ENCODE peak calls at places on chromosomes 12 and 14, in four cellular contexts. One of them, this sample, is unnamed.
A peak's percentile ranks its signal among the peaks of the same experiment; 100 is the strongest.

GRCh38 chr12:25788707-25789106 is 169.8 kb upstream of the RASSF8 start:
- DNase-seq in psoas muscle: no peak
- DNase-seq in foreskin fibroblast: no peak
- DNase-seq in NB4: no peak
- DNase-seq in this sample: no peak

GRCh38 chr14:94582851-94583250 is 1.6 kb downstream of the SERPINA5 start:
- DNase-seq in NB4: no peak
- DNase-seq in foreskin fibroblast: no peak
- DNase-seq in psoas muscle: no peak
- DNase-seq in this sample: no peak

GRCh38 chr14:63840981-63841380 is 11.8 kb upstream of the SYNE2 start:
- DNase-seq in NB4: no peak
- DNase-seq in foreskin fibroblast: no peak
- DNase-seq in psoas muscle: no peak
- DNase-seq in this sample: peak; percentile 68

GRCh38 chr12:27733052-27733656 is 22.5 kb downstream of the MRPS35 start:
- DNase-seq in psoas muscle: no peak
- DNase-seq in foreskin fibroblast: peak; percentile 18
- DNase-seq in NB4: peak; percentile 69
- DNase-seq in this sample: no peak

GRCh38 chr14:24798911-24799310 is 164.9 kb upstream of the GZMB start:
- DNase-seq in NB4: no peak
- DNase-seq in psoas muscle: no peak
- DNase-seq in foreskin fibroblast: no peak
- DNase-seq in this sample: no peak

GRCh38 chr12:92629349-92630065 is 73.3 kb upstream of the PLEKHG7 start:
- DNase-seq in psoas muscle: no peak
- DNase-seq in foreskin fibroblast: no peak
- DNase-seq in NB4: no peak
- DNase-seq in this sample: no peak

GRCh38 chr12:109087250-109087649 is 6.0 kb downstream of the ALKBH2 start:
- DNase-seq in psoas muscle: no peak
- DNase-seq in NB4: no peak
- DNase-seq in foreskin fibroblast: no peak
- DNase-seq in this sample: no peak

GRCh38 chr14:79278286-79278797 is 933.0 kb downstream of the DIO2 start:
- DNase-seq in foreskin fibroblast: no peak
- DNase-seq in psoas muscle: peak; percentile 40
- DNase-seq in NB4: no peak
- DNase-seq in this sample: no peak

GRCh38 chr12:124228050-124228711 is 66.7 kb upstream of the RFLNA start:
- DNase-seq in NB4: peak; percentile 58
- DNase-seq in psoas muscle: no peak
- DNase-seq in foreskin fibroblast: no peak
- DNase-seq in this sample: no peak

GRCh38 chr14:68608235-68608962 is 184.5 kb downstream of the ZFP36L1 start:
- DNase-seq in foreskin fibroblast: no peak
- DNase-seq in NB4: peak; percentile 67
- DNase-seq in psoas muscle: no peak
- DNase-seq in this sample: no peak

GRCh38 chr12:56991319-56991906 is 14.9 kb downstream of the ZBTB39 start:
- DNase-seq in psoas muscle: peak; percentile 66
- DNase-seq in foreskin fibroblast: no peak
- DNase-seq in NB4: peak; percentile 66
- DNase-seq in this sample: no peak

GRCh38 chr12:29907486-29907885 is 123.7 kb upstream of the TMTC1 start:
- DNase-seq in foreskin fibroblast: no peak
- DNase-seq in psoas muscle: no peak
- DNase-seq in NB4: no peak
- DNase-seq in this sample: no peak

GRCh38 chr12:121713257-121714155 is 954 bp downstream of the TMEM120B start:
- DNase-seq in foreskin fibroblast: no peak
- DNase-seq in NB4: peak; percentile 50
- DNase-seq in psoas muscle: peak; percentile 66
- DNase-seq in this sample: no peak

GRCh38 chr14:99552021-99552553 is 51.9 kb downstream of the CCDC85C start:
- DNase-seq in NB4: no peak
- DNase-seq in foreskin fibroblast: no peak
- DNase-seq in psoas muscle: no peak
- DNase-seq in this sample: no peak

GRCh38 chr14:21846227-21846885 is 172.7 kb upstream of the OR4E1 start:
- DNase-seq in NB4: peak; percentile 28
- DNase-seq in foreskin fibroblast: no peak
- DNase-seq in psoas muscle: no peak
- DNase-seq in this sample: peak; percentile 53

GRCh38 chr12:101598483-101598882 is 3.7 kb downstream of the MYBPC1 start:
- DNase-seq in NB4: no peak
- DNase-seq in psoas muscle: no peak
- DNase-seq in foreskin fibroblast: no peak
- DNase-seq in this sample: no peak

GRCh38 chr14:68497016-68497415 is 295.9 kb downstream of the ZFP36L1 start:
- DNase-seq in NB4: no peak
- DNase-seq in foreskin fibroblast: no peak
- DNase-seq in psoas muscle: no peak
- DNase-seq in this sample: no peak

GRCh38 chr14:58873228-58873953 is 235.6 kb downstream of the DACT1 start:
- DNase-seq in foreskin fibroblast: no peak
- DNase-seq in psoas muscle: no peak
- DNase-seq in NB4: no peak
- DNase-seq in this sample: no peak

GRCh38 chr14:32978691-32979255 is 40.1 kb downstream of the NPAS3 start:
- DNase-seq in psoas muscle: no peak
- DNase-seq in foreskin fibroblast: no peak
- DNase-seq in NB4: no peak
- DNase-seq in this sample: no peak

GRCh38 chr12:47757360-47757839 is 1.3 kb downstream of the RAPGEF3 start:
- DNase-seq in psoas muscle: no peak
- DNase-seq in NB4: no peak
- DNase-seq in foreskin fibroblast: no peak
- DNase-seq in this sample: no peak

GRCh38 chr12:76929499-76929898 is 50.7 kb upstream of the CSRP2 start:
- DNase-seq in foreskin fibroblast: no peak
- DNase-seq in NB4: no peak
- DNase-seq in psoas muscle: no peak
- DNase-seq in this sample: no peak

GRCh38 chr12:76921891-76922664 is 43.3 kb upstream of the CSRP2 start:
- DNase-seq in psoas muscle: no peak
- DNase-seq in NB4: no peak
- DNase-seq in foreskin fibroblast: no peak
- DNase-seq in this sample: no peak

GRCh38 chr12:76922821-76923315 is 44.0 kb upstream of the CSRP2 start:
- DNase-seq in NB4: no peak
- DNase-seq in psoas muscle: no peak
- DNase-seq in foreskin fibroblast: peak; percentile 45
- DNase-seq in this sample: no peak

DNA sequence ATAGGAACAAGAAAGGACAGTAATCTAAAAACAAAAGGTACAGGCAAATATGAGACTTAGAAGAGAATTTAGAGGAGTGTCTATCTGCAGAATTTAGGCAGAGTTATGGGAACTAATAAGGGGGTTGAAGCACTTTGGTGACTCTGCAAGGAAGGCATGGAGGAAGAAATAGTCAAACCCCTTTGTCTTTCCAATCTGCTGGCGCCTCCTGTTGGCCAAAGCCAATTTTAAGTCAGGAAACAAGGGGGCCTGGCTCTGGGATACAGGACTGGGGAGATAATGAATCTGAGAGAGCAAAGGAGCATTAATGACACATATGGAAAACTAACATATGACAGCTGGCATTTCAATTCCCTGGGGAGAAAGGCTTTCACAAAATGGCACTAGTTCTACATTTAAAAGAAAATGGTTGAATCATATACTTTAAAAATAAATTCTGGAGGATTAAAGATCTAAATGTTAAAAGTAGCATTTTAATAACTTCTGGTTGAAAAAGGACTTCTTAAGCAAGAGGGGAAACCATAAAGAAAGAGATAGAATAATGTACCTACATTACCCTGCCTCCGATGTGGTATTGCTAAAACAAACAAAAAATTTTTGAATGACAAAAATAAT is 48.5 kb upstream of the CSRP2 start:
- DNase-seq in psoas muscle: no peak
- DNase-seq in NB4: peak; percentile 51
- DNase-seq in foreskin fibroblast: no peak
- DNase-seq in this sample: no peak
- TF ChIP-seq CTCF in psoas muscle: peak; percentile 16
- TF ChIP-seq CTCF in NB4: peak; percentile 57
- TF ChIP-seq CTCF in foreskin fibroblast: peak; percentile 69
- TF ChIP-seq CTCF in this sample: no peak

DNA sequence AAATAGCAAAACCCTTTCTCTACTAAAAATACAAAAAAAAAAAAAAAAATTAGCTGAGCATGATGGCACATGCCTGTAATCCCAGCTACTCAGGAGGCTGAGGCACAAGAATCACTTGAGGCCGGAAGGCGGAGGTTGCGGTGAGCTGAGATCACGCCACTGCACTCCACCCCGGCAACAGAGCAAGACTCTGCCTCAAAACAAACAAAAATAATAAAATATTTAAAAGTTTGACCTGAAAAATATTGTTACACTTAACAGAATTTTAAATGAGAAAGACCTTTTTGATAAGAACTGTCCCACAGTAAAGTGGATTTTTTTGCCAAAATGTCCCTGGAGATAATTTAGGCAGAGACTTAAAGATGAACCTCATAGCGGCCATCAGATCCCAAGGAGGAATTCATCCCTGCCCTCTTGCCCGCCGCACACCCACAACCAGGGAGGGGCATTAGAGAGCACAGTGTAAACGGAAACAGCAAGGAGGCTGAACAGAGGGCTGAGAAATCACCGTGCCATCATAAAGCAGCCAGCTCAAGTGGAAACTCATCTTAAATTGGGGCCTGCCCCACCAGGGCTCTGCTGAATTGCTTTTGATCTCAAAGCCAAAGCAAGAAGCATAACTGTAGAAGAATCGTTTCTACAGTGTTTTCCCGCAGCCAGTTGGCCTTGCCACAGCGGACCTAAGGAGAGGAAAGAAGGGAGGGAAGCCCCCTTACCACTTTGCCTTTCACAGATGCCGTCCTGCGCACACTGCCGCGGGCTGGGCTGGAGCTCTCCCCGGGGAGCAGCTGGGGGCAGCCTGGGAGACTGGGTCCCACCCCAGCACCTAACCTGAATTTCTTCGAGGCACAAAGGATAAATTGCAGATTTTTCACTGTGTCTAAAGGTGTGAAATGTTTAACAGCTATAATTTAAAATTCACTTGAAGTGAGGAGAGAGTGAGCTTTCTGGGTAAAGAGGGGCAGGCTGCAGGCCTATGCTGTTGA is 52.0 kb upstream of the MMP17 start:
- DNase-seq in foreskin fibroblast: no peak
- DNase-seq in psoas muscle: no peak
- DNase-seq in NB4: no peak
- DNase-seq in this sample: no peak
- TF ChIP-seq CTCF in foreskin fibroblast: no peak
- TF ChIP-seq CTCF in psoas muscle: no peak
- TF ChIP-seq CTCF in NB4: no peak
- TF ChIP-seq CTCF in this sample: no peak

GRCh38 chr12:85642810-85643209 is 193.4 kb downstream of the RASSF9 start:
- DNase-seq in foreskin fibroblast: peak; percentile 71
- DNase-seq in psoas muscle: no peak
- DNase-seq in NB4: peak; percentile 53
- DNase-seq in this sample: no peak
- TF ChIP-seq CTCF in foreskin fibroblast: peak; percentile 52
- TF ChIP-seq CTCF in psoas muscle: no peak
- TF ChIP-seq CTCF in NB4: no peak
- TF ChIP-seq CTCF in this sample: no peak

DNA sequence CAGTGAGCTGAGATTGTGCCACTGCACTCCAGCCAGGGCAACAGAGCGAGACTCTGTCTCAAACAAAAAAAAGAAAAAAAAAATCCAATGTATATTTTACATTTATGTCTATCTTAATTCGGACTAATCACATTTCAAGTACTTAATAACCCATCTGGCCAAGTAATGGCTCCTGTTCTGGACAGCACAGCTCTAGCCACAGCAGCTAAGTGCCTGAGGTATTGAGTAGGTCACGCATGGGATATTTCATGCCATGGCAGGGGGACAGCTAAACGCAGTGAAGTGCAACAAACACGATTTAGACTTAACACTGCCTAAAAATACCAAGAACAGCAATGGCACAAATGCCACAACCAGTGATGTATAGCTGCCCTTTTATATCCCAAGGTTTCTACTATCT is 8.0 kb downstream of the BAZ1A start:
- DNase-seq in psoas muscle: no peak
- DNase-seq in foreskin fibroblast: no peak
- DNase-seq in NB4: no peak
- DNase-seq in this sample: no peak
- TF ChIP-seq CTCF in psoas muscle: no peak
- TF ChIP-seq CTCF in foreskin fibroblast: no peak
- TF ChIP-seq CTCF in NB4: no peak
- TF ChIP-seq CTCF in this sample: no peak